ENCODE peak calls at places on chromosomes 1 and 21, in nine cellular contexts. One of them, this sample, is unnamed.

GRCh38 chr1:47508900-47509488 is 71.2 kb downstream of the FOXD2 start:
- DNase-seq in RKO: no peak
- DNase-seq in smooth muscle cell of the brain vasculature: no peak
- DNase-seq in cerebellar cortex: no peak
- DNase-seq in LoVo: peak; percentile 18
- DNase-seq in MM.1S: no peak
- DNase-seq in AG08396: no peak
- DNase-seq in activated T-cell treated with anti-CD3 and anti-CD28 coated beads, Interleukin-2, amount 50 U/mL, for 72 hours: no peak
- DNase-seq in HCEC 1CT: no peak
- DNase-seq in this sample: no peak

GRCh38 chr1:207897188-207897587 is 13.7 kb downstream of the CD34 start:
- DNase-seq in activated T-cell treated with anti-CD3 and anti-CD28 coated beads, Interleukin-2, amount 50 U/mL, for 72 hours: no peak
- DNase-seq in AG08396: no peak
- DNase-seq in HCEC 1CT: peak; percentile 27
- DNase-seq in cerebellar cortex: peak; percentile 8
- DNase-seq in LoVo: peak; percentile 6
- DNase-seq in smooth muscle cell of the brain vasculature: peak; percentile 12
- DNase-seq in RKO: peak; percentile 25
- DNase-seq in MM.1S: peak; percentile 33
- DNase-seq in this sample: no peak

GRCh38 chr1:203127672-203128611 is at the start of gene ADORA1:
- DNase-seq in smooth muscle cell of the brain vasculature: no peak
- DNase-seq in cerebellar cortex: peak; percentile 88
- DNase-seq in HCEC 1CT: peak; percentile 36
- DNase-seq in activated T-cell treated with anti-CD3 and anti-CD28 coated beads, Interleukin-2, amount 50 U/mL, for 72 hours: peak; percentile 8
- DNase-seq in MM.1S: peak; percentile 73
- DNase-seq in AG08396: peak; percentile 76
- DNase-seq in LoVo: peak; percentile 49
- DNase-seq in RKO: peak; percentile 81
- DNase-seq in this sample: peak; percentile 80

GRCh38 chr1:59013276-59013927 is 229.6 kb upstream of the JUN start:
- DNase-seq in smooth muscle cell of the brain vasculature: no peak
- DNase-seq in LoVo: peak; percentile 39
- DNase-seq in MM.1S: peak; percentile 40
- DNase-seq in RKO: no peak
- DNase-seq in AG08396: peak; percentile 62
- DNase-seq in cerebellar cortex: no peak
- DNase-seq in activated T-cell treated with anti-CD3 and anti-CD28 coated beads, Interleukin-2, amount 50 U/mL, for 72 hours: no peak
- DNase-seq in HCEC 1CT: peak; percentile 59
- DNase-seq in this sample: no peak

GRCh38 chr1:217238945-217239344 is 391.9 kb downstream of the GPATCH2 start:
- DNase-seq in smooth muscle cell of the brain vasculature: no peak
- DNase-seq in MM.1S: no peak
- DNase-seq in RKO: no peak
- DNase-seq in cerebellar cortex: no peak
- DNase-seq in AG08396: no peak
- DNase-seq in LoVo: no peak
- DNase-seq in HCEC 1CT: no peak
- DNase-seq in activated T-cell treated with anti-CD3 and anti-CD28 coated beads, Interleukin-2, amount 50 U/mL, for 72 hours: no peak
- DNase-seq in this sample: no peak

GRCh38 chr1:162629651-162630050 is 2.6 kb upstream of the DDR2 start:
- DNase-seq in LoVo: no peak
- DNase-seq in activated T-cell treated with anti-CD3 and anti-CD28 coated beads, Interleukin-2, amount 50 U/mL, for 72 hours: no peak
- DNase-seq in HCEC 1CT: peak; percentile 86
- DNase-seq in cerebellar cortex: no peak
- DNase-seq in smooth muscle cell of the brain vasculature: peak; percentile 36
- DNase-seq in MM.1S: no peak
- DNase-seq in AG08396: no peak
- DNase-seq in RKO: no peak
- DNase-seq in this sample: no peak

GRCh38 chr1:10975567-10976326 is 36.7 kb upstream of the TARDBP start:
- DNase-seq in HCEC 1CT: peak; percentile 70
- DNase-seq in RKO: peak; percentile 65
- DNase-seq in MM.1S: no peak
- DNase-seq in LoVo: no peak
- DNase-seq in cerebellar cortex: peak; percentile 49
- DNase-seq in AG08396: peak; percentile 92
- DNase-seq in activated T-cell treated with anti-CD3 and anti-CD28 coated beads, Interleukin-2, amount 50 U/mL, for 72 hours: no peak
- DNase-seq in smooth muscle cell of the brain vasculature: no peak
- DNase-seq in this sample: peak; percentile 66

GRCh38 chr1:166080277-166080964 is 86.4 kb downstream of the FAM78B start:
- DNase-seq in MM.1S: peak; percentile 15
- DNase-seq in activated T-cell treated with anti-CD3 and anti-CD28 coated beads, Interleukin-2, amount 50 U/mL, for 72 hours: no peak
- DNase-seq in smooth muscle cell of the brain vasculature: no peak
- DNase-seq in AG08396: no peak
- DNase-seq in LoVo: no peak
- DNase-seq in HCEC 1CT: no peak
- DNase-seq in cerebellar cortex: no peak
- DNase-seq in RKO: no peak
- DNase-seq in this sample: no peak

GRCh38 chr1:55716151-55716550 is 501.0 kb upstream of the USP24 start:
- DNase-seq in AG08396: no peak
- DNase-seq in RKO: no peak
- DNase-seq in activated T-cell treated with anti-CD3 and anti-CD28 coated beads, Interleukin-2, amount 50 U/mL, for 72 hours: no peak
- DNase-seq in HCEC 1CT: peak; percentile 38
- DNase-seq in MM.1S: no peak
- DNase-seq in smooth muscle cell of the brain vasculature: no peak
- DNase-seq in cerebellar cortex: no peak
- DNase-seq in LoVo: no peak
- DNase-seq in this sample: no peak

GRCh38 chr1:239361403-239361802 is 25.0 kb upstream of the CHRM3 start:
- DNase-seq in AG08396: no peak
- DNase-seq in cerebellar cortex: no peak
- DNase-seq in activated T-cell treated with anti-CD3 and anti-CD28 coated beads, Interleukin-2, amount 50 U/mL, for 72 hours: no peak
- DNase-seq in smooth muscle cell of the brain vasculature: no peak
- DNase-seq in RKO: peak; percentile 15
- DNase-seq in MM.1S: no peak
- DNase-seq in HCEC 1CT: no peak
- DNase-seq in LoVo: peak; percentile 48
- DNase-seq in this sample: no peak

GRCh38 chr21:36547464-36547863 is 67.5 kb upstream of the CLDN14 start:
- DNase-seq in HCEC 1CT: no peak
- DNase-seq in AG08396: no peak
- DNase-seq in activated T-cell treated with anti-CD3 and anti-CD28 coated beads, Interleukin-2, amount 50 U/mL, for 72 hours: no peak
- DNase-seq in cerebellar cortex: no peak
- DNase-seq in MM.1S: no peak
- DNase-seq in LoVo: no peak
- DNase-seq in RKO: no peak
- DNase-seq in smooth muscle cell of the brain vasculature: no peak
- DNase-seq in this sample: no peak

GRCh38 chr21:45323487-45324380 is 36.0 kb upstream of the POFUT2 start:
- DNase-seq in smooth muscle cell of the brain vasculature: no peak
- DNase-seq in AG08396: no peak
- DNase-seq in RKO: no peak
- DNase-seq in cerebellar cortex: no peak
- DNase-seq in activated T-cell treated with anti-CD3 and anti-CD28 coated beads, Interleukin-2, amount 50 U/mL, for 72 hours: no peak
- DNase-seq in LoVo: no peak
- DNase-seq in MM.1S: no peak
- DNase-seq in HCEC 1CT: no peak
- DNase-seq in this sample: no peak

GRCh38 chr1:63261736-63262142 is 60.6 kb upstream of the FOXD3 start:
- DNase-seq in HCEC 1CT: no peak
- DNase-seq in AG08396: no peak
- DNase-seq in LoVo: no peak
- DNase-seq in RKO: no peak
- DNase-seq in cerebellar cortex: no peak
- DNase-seq in MM.1S: no peak
- DNase-seq in smooth muscle cell of the brain vasculature: no peak
- DNase-seq in activated T-cell treated with anti-CD3 and anti-CD28 coated beads, Interleukin-2, amount 50 U/mL, for 72 hours: no peak
- DNase-seq in this sample: no peak

GRCh38 chr1:41509270-41509671 is 24.8 kb upstream of the EDN2 start:
- DNase-seq in smooth muscle cell of the brain vasculature: no peak
- DNase-seq in MM.1S: no peak
- DNase-seq in AG08396: no peak
- DNase-seq in HCEC 1CT: no peak
- DNase-seq in RKO: no peak
- DNase-seq in LoVo: no peak
- DNase-seq in cerebellar cortex: no peak
- DNase-seq in activated T-cell treated with anti-CD3 and anti-CD28 coated beads, Interleukin-2, amount 50 U/mL, for 72 hours: no peak
- DNase-seq in this sample: no peak

GRCh38 chr1:199591468-199591867 is 436.0 kb upstream of the NR5A2 start:
- DNase-seq in RKO: no peak
- DNase-seq in activated T-cell treated with anti-CD3 and anti-CD28 coated beads, Interleukin-2, amount 50 U/mL, for 72 hours: no peak
- DNase-seq in LoVo: no peak
- DNase-seq in cerebellar cortex: no peak
- DNase-seq in HCEC 1CT: no peak
- DNase-seq in smooth muscle cell of the brain vasculature: no peak
- DNase-seq in MM.1S: no peak
- DNase-seq in AG08396: no peak
- DNase-seq in this sample: no peak

GRCh38 chr1:234920843-234921140 is 207.8 kb downstream of the TOMM20 start:
- DNase-seq in AG08396: no peak
- DNase-seq in smooth muscle cell of the brain vasculature: no peak
- DNase-seq in cerebellar cortex: no peak
- DNase-seq in HCEC 1CT: no peak
- DNase-seq in RKO: no peak
- DNase-seq in activated T-cell treated with anti-CD3 and anti-CD28 coated beads, Interleukin-2, amount 50 U/mL, for 72 hours: no peak
- DNase-seq in MM.1S: no peak
- DNase-seq in LoVo: no peak
- DNase-seq in this sample: no peak

GRCh38 chr1:87134061-87134460 is 194.6 kb upstream of the LMO4 start:
- DNase-seq in RKO: no peak
- DNase-seq in HCEC 1CT: no peak
- DNase-seq in AG08396: peak; percentile 39
- DNase-seq in cerebellar cortex: no peak
- DNase-seq in smooth muscle cell of the brain vasculature: no peak
- DNase-seq in LoVo: no peak
- DNase-seq in activated T-cell treated with anti-CD3 and anti-CD28 coated beads, Interleukin-2, amount 50 U/mL, for 72 hours: no peak
- DNase-seq in MM.1S: no peak
- DNase-seq in this sample: no peak

GRCh38 chr1:225480825-225481434 is 53.1 kb upstream of the LBR start:
- DNase-seq in RKO: no peak
- DNase-seq in LoVo: peak; percentile 34
- DNase-seq in MM.1S: peak; percentile 77
- DNase-seq in cerebellar cortex: peak; percentile 38
- DNase-seq in HCEC 1CT: no peak
- DNase-seq in activated T-cell treated with anti-CD3 and anti-CD28 coated beads, Interleukin-2, amount 50 U/mL, for 72 hours: peak; percentile 67
- DNase-seq in AG08396: no peak
- DNase-seq in smooth muscle cell of the brain vasculature: no peak
- DNase-seq in this sample: no peak

GRCh38 chr1:34408011-34408410 is 231.3 kb downstream of the C1orf94 start:
- DNase-seq in AG08396: peak; percentile 37
- DNase-seq in HCEC 1CT: no peak
- DNase-seq in activated T-cell treated with anti-CD3 and anti-CD28 coated beads, Interleukin-2, amount 50 U/mL, for 72 hours: no peak
- DNase-seq in smooth muscle cell of the brain vasculature: no peak
- DNase-seq in LoVo: no peak
- DNase-seq in RKO: no peak
- DNase-seq in cerebellar cortex: no peak
- DNase-seq in MM.1S: no peak
- DNase-seq in this sample: no peak

GRCh38 chr1:211703812-211704566 is 28.6 kb upstream of the NEK2 start:
- DNase-seq in smooth muscle cell of the brain vasculature: no peak
- DNase-seq in LoVo: no peak
- DNase-seq in RKO: no peak
- DNase-seq in AG08396: no peak
- DNase-seq in HCEC 1CT: no peak
- DNase-seq in activated T-cell treated with anti-CD3 and anti-CD28 coated beads, Interleukin-2, amount 50 U/mL, for 72 hours: no peak
- DNase-seq in cerebellar cortex: no peak
- DNase-seq in MM.1S: no peak
- DNase-seq in this sample: no peak

GRCh38 chr21:35002879-35003722 is 46.0 kb downstream of the RUNX1 start:
- DNase-seq in activated T-cell treated with anti-CD3 and anti-CD28 coated beads, Interleukin-2, amount 50 U/mL, for 72 hours: no peak
- DNase-seq in smooth muscle cell of the brain vasculature: no peak
- DNase-seq in RKO: no peak
- DNase-seq in HCEC 1CT: peak; percentile 90
- DNase-seq in cerebellar cortex: no peak
- DNase-seq in AG08396: no peak
- DNase-seq in LoVo: no peak
- DNase-seq in MM.1S: no peak
- DNase-seq in this sample: no peak

GRCh38 chr1:179591592-179592580 is at the start of gene TDRD5:
- DNase-seq in HCEC 1CT: no peak
- DNase-seq in cerebellar cortex: no peak
- DNase-seq in MM.1S: no peak
- DNase-seq in smooth muscle cell of the brain vasculature: no peak
- DNase-seq in AG08396: peak; percentile 65
- DNase-seq in LoVo: no peak
- DNase-seq in activated T-cell treated with anti-CD3 and anti-CD28 coated beads, Interleukin-2, amount 50 U/mL, for 72 hours: no peak
- DNase-seq in RKO: no peak
- DNase-seq in this sample: no peak

GRCh38 chr1:6052543-6053205 is 7.0 kb downstream of the KCNAB2 start:
- DNase-seq in HCEC 1CT: peak; percentile 45
- DNase-seq in activated T-cell treated with anti-CD3 and anti-CD28 coated beads, Interleukin-2, amount 50 U/mL, for 72 hours: peak; percentile 40
- DNase-seq in RKO: peak; percentile 59
- DNase-seq in cerebellar cortex: peak; percentile 78
- DNase-seq in LoVo: peak; percentile 51
- DNase-seq in MM.1S: peak; percentile 19
- DNase-seq in smooth muscle cell of the brain vasculature: peak; percentile 56
- DNase-seq in AG08396: peak; percentile 84
- DNase-seq in this sample: peak; percentile 63

GRCh38 chr1:164702216-164702615 is 143.2 kb downstream of the PBX1 start:
- DNase-seq in AG08396: peak; percentile 45
- DNase-seq in MM.1S: no peak
- DNase-seq in activated T-cell treated with anti-CD3 and anti-CD28 coated beads, Interleukin-2, amount 50 U/mL, for 72 hours: no peak
- DNase-seq in cerebellar cortex: no peak
- DNase-seq in LoVo: no peak
- DNase-seq in HCEC 1CT: peak; percentile 44
- DNase-seq in RKO: no peak
- DNase-seq in smooth muscle cell of the brain vasculature: no peak
- DNase-seq in this sample: peak; percentile 9

GRCh38 chr1:150562384-150563339 is 13.5 kb downstream of the ADAMTSL4 start:
- DNase-seq in AG08396: no peak
- DNase-seq in smooth muscle cell of the brain vasculature: no peak
- DNase-seq in HCEC 1CT: no peak
- DNase-seq in RKO: no peak
- DNase-seq in cerebellar cortex: peak; percentile 61
- DNase-seq in LoVo: no peak
- DNase-seq in activated T-cell treated with anti-CD3 and anti-CD28 coated beads, Interleukin-2, amount 50 U/mL, for 72 hours: peak; percentile 91
- DNase-seq in MM.1S: peak; percentile 100
- DNase-seq in this sample: no peak

GRCh38 chr1:38129473-38129872 is 82.9 kb upstream of the POU3F1 start:
- DNase-seq in activated T-cell treated with anti-CD3 and anti-CD28 coated beads, Interleukin-2, amount 50 U/mL, for 72 hours: no peak
- DNase-seq in MM.1S: no peak
- DNase-seq in LoVo: no peak
- DNase-seq in HCEC 1CT: no peak
- DNase-seq in AG08396: no peak
- DNase-seq in cerebellar cortex: no peak
- DNase-seq in RKO: no peak
- DNase-seq in smooth muscle cell of the brain vasculature: no peak
- DNase-seq in this sample: no peak

GRCh38 chr1:56709269-56709880 is 64.3 kb downstream of the PRKAA2 start:
- DNase-seq in cerebellar cortex: peak; percentile 73
- DNase-seq in activated T-cell treated with anti-CD3 and anti-CD28 coated beads, Interleukin-2, amount 50 U/mL, for 72 hours: no peak
- DNase-seq in HCEC 1CT: peak; percentile 64
- DNase-seq in LoVo: peak; percentile 60
- DNase-seq in smooth muscle cell of the brain vasculature: peak; percentile 56
- DNase-seq in RKO: peak; percentile 68
- DNase-seq in MM.1S: peak; percentile 53
- DNase-seq in AG08396: peak; percentile 37
- DNase-seq in this sample: no peak

GRCh38 chr1:18929686-18930085 is 26.8 kb downstream of the IFFO2 start:
- DNase-seq in AG08396: peak; percentile 54
- DNase-seq in HCEC 1CT: no peak
- DNase-seq in RKO: no peak
- DNase-seq in MM.1S: no peak
- DNase-seq in cerebellar cortex: no peak
- DNase-seq in LoVo: no peak
- DNase-seq in smooth muscle cell of the brain vasculature: no peak
- DNase-seq in activated T-cell treated with anti-CD3 and anti-CD28 coated beads, Interleukin-2, amount 50 U/mL, for 72 hours: no peak
- DNase-seq in this sample: no peak

This sample was measured in H54.